ENCODE peak calls at places on chromosome 21, in eight cellular contexts. G is psoas muscle; M is upper lobe of right lung; W is endothelial cell of umbilical vein; K is tibial artery; X is body of pancreas; E is uterus; T is CD8-positive, alpha-beta T cell. Q is an unnamed sample. For H3K9me3, the result is how much of the 10 kb centered on the place peaks cover.

GRCh38 chr21:41953831-41954653 is at the start of gene C2CD2:
- DNase-seq in G (peak), M (peak), W (peak), K (peak), X (peak), E (peak), T (no peak), Q (peak)

GRCh38 chr21:42406201-42406601 is 2.5 kb downstream of the UBASH3A start:
- DNase-seq in G (no peak), M (peak), W (no peak), K (no peak), X (no peak), E (no peak), T (no peak), Q (no peak)

GRCh38 chr21:38037416-38037815 is 121.2 kb upstream of the KCNJ6 start:
- DNase-seq in G (no peak), M (no peak), W (peak), K (no peak), X (no peak), E (no peak), T (no peak), Q (peak)

GRCh38 chr21:17387030-17387617 is 125.7 kb upstream of the CXADR start:
- DNase-seq in G (no peak), M (no peak), W (peak), K (no peak), X (peak), E (peak), T (peak), Q (peak)

GRCh38 chr21:34242973-34243372 is 120.8 kb upstream of the KCNE2 start:
- DNase-seq in G (no peak), M (no peak), W (no peak), K (no peak), X (no peak), E (no peak), T (no peak), Q (no peak)

GRCh38 chr21:15059397-15059796 is 5.4 kb downstream of the NRIP1 start:
- DNase-seq in G (no peak), M (no peak), W (no peak), K (no peak), X (no peak), E (no peak), T (no peak), Q (no peak)

GRCh38 chr21:39633770-39634181 is 21.0 kb downstream of the B3GALT5 start:
- DNase-seq in G (no peak), M (no peak), W (no peak), K (no peak), X (no peak), E (no peak), T (no peak), Q (peak)

GRCh38 chr21:34243562-34243961 is 120.2 kb upstream of the KCNE2 start:
- DNase-seq in G (no peak), M (no peak), W (peak), K (no peak), X (peak), E (no peak), T (no peak), Q (peak)

GRCh38 chr21:32403201-32403701 is 9.3 kb upstream of the EVA1C start:
- DNase-seq in G (peak), M (no peak), W (peak), K (peak), X (peak), E (peak), T (peak), Q (peak)

GRCh38 chr21:26732442-26733221 is 112.6 kb downstream of the ADAMTS1 start:
- DNase-seq in G (peak), M (peak), W (peak), K (peak), X (peak), E (peak), T (no peak), Q (peak)
- TF ChIP-seq CTCF in G (peak), M (peak), W (peak), K (no peak), X (peak), E (peak), T (no peak), Q (peak)

DNA sequence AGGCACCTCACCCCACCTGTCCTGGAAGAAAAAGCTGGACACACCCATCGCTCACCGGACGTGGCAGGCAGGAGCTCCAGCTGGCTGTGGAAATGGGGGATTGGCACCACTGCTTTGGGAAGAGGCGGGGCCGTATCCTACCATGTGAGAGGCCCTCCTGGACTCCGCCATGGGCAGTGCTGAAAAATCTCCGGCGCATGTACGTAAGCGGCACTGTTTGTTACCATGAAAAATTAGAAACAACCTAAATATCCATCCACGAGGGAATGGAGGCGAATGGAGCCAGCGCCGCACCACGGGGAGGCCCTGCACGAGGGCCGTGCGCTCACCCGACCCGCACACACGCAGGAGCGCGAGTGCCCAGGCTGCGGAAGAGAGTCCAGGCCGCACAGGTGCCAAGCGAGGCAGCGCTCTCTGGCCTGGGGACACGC is 3.1 kb downstream of the KRTAP10-8 start:
- DNase-seq in G (no peak), M (peak), W (no peak), K (no peak), X (no peak), E (no peak), T (no peak), Q (no peak)
- H3K9me3 ChIP-seq in G (under half), M (under half), W (under half), K (under half), X (under half), E (under half), T (under half), Q (under half)

GRCh38 chr21:24895885-24896734 is 711.2 kb downstream of the MRPL39 start:
- DNase-seq in G (no peak), M (no peak), W (no peak), K (no peak), X (peak), E (no peak), T (no peak), Q (peak)
- TF ChIP-seq CTCF in G (no peak), M (no peak), W (no peak), K (no peak), X (peak), E (no peak), T (no peak), Q (peak)

GRCh38 chr21:23899561-23899960 is 1707.7 kb downstream of the MRPL39 start:
- DNase-seq in G (no peak), M (no peak), W (no peak), K (no peak), X (no peak), E (no peak), T (no peak), Q (no peak)
- H3K9me3 ChIP-seq in G (under half), M (under half), W (under half), K (under half), X (under half), E (under half), T (under half), Q (under half)

DNA sequence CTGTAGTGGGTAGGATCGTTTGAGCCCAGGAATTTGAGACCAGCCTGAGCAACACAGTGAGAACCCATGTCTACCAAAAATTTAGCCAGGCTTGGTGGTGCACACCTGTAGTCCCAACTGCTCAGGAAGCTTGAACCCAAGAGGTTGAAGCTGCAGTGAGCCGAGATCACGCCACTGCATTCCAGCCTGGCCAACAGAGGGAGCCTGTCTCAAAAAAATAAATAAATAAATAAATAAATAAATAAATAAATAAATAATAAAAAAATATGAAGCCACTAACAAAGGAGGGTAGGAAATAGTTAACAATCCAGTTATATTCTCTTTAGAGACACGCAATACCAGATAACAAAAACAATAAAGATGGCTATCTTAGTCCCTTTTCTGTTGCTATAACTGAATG is 11.9 kb upstream of the CBR3 start:
- DNase-seq in G (no peak), M (no peak), W (peak), K (no peak), X (no peak), E (no peak), T (no peak), Q (no peak)
- TF ChIP-seq CTCF in G (peak), M (peak), W (peak), K (peak), X (peak), E (peak), T (no peak), Q (peak)

GRCh38 chr21:23542097-23542496 is 2065.2 kb downstream of the MRPL39 start:
- DNase-seq in G (no peak), M (no peak), W (no peak), K (no peak), X (no peak), E (no peak), T (no peak), Q (peak)

GRCh38 chr21:23543334-23543733 is 2063.9 kb downstream of the MRPL39 start:
- DNase-seq in G (no peak), M (no peak), W (no peak), K (no peak), X (peak), E (no peak), T (no peak), Q (no peak)

DNA sequence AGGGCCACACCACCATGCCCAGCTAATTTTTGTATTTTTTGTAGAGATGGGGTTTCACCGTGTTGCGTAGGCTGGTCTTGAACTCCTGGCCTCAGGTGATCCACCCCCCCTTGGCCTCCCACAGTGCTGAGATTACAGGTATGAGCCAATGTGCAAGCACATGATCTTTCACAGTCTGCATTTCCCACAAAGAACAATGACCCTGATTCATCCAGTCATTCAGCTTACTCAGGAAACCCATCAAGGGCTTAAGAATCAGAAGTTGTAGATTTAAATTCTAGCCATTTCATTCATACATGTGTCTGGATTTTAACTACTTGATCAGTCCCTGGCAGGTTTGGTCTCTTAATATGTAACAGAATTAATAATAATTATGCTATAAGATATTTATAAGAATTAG is 2065.7 kb downstream of the MRPL39 start:
- DNase-seq in G (no peak), M (no peak), W (no peak), K (no peak), X (no peak), E (no peak), T (no peak), Q (peak)
- H3K9me3 ChIP-seq in G (under half), M (under half), W (under half), K (under half), X (under half), E (under half), T (under half), Q (under half)

DNA sequence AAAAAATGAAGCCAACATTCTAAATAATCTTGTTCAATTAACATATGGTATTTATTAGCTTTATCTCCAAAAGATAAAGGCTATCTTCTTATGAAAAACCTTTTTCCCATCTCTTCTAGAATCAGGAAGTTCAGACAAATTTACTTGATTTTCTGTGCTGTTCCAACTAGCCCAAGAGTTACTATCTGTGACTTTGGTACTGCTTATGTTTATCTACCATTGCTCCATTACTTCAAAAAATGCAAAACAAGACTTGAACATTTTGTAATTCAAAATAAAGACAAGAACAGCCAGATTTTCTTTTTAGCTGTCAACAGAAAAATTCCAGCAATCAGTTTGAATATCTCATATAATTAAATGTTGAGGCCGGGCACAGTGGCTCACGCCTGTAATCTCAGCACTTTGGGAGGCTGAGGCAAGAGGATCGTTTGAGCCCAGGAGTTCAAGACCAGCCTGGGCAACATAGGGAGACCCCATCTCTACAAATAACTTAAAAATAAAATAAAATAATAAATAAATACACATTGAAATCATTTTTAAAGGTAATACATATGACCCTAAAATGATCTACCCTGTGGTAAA is 188.5 kb downstream of the LTN1 start:
- DNase-seq in G (no peak), M (no peak), W (no peak), K (peak), X (no peak), E (no peak), T (no peak), Q (no peak)
- TF ChIP-seq CTCF in G (no peak), M (no peak), W (no peak), K (no peak), X (no peak), E (no peak), T (no peak), Q (no peak)

GRCh38 chr21:30668776-30669175 is 26.1 kb downstream of the KRTAP20-3 start:
- DNase-seq in G (no peak), M (no peak), W (no peak), K (no peak), X (no peak), E (no peak), T (no peak), Q (no peak)
- H3K9me3 ChIP-seq in G (under half), M (under half), W (under half), K (under half), X (under half), E (under half), T (under half), Q (under half)

GRCh38 chr21:18722193-18722592 is 318.6 kb upstream of the TMPRSS15 start:
- DNase-seq in G (no peak), M (no peak), W (no peak), K (no peak), X (no peak), E (no peak), T (no peak), Q (no peak)

DNA sequence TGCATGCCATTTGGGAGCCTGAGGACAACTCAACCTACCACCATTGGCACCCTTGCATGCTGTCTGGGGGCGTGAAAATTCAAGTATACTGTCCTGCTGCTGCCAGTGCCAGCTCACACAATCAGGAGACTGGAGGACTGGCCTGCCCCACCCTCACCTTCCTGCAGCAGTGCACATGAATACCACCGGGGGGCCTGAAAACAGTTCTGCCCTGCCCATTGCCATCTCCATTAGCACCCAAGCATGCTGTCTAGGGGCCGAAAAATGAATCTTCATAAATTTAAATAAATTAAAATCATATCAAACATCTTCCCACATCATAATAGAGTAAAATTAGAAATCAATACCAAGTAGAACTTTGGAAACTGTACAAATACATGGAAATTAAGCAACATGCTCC is 322.1 kb upstream of the TMPRSS15 start:
- DNase-seq in G (no peak), M (no peak), W (no peak), K (no peak), X (no peak), E (no peak), T (no peak), Q (peak)
- TF ChIP-seq CTCF in G (no peak), M (no peak), W (no peak), K (no peak), X (no peak), E (no peak), T (no peak), Q (peak)